ENCODE peak calls at places on chromosomes 2 and 18, in four cellular contexts. N, L, U and C are unnamed samples.

GRCh38 chr2:128395640-128396499 is 77.2 kb upstream of the HS6ST1 start:
- DNase-seq in U (no peak), N (peak; percentile 55), L (no peak), C (no peak)

GRCh38 chr2:101357386-101357785 is 29.9 kb downstream of the CREG2 start:
- DNase-seq in L (no peak), U (no peak), N (no peak), C (no peak)

GRCh38 chr18:3230401-3231334 is 10.9 kb upstream of the MYOM1 start:
- DNase-seq in U (no peak), N (peak; percentile 63), L (no peak), C (no peak)

GRCh38 chr2:214244847-214245246 is 166.0 kb upstream of the VWC2L start:
- DNase-seq in L (no peak), N (peak; percentile 9), U (no peak), C (no peak)

GRCh38 chr2:182616471-182617393 is 99.3 kb upstream of the DNAJC10 start:
- DNase-seq in N (peak; percentile 60), L (no peak), U (no peak), C (no peak)

GRCh38 chr2:204842731-204843490 is 297.6 kb downstream of the PARD3B start:
- DNase-seq in U (no peak), N (peak; percentile 97), L (no peak), C (no peak)

GRCh38 chr2:120539937-120540718 is 194.2 kb downstream of the INHBB start:
- DNase-seq in U (no peak), L (no peak), N (peak; percentile 98), C (no peak)

GRCh38 chr2:202193881-202194353 is 44.5 kb downstream of the SUMO1 start:
- DNase-seq in U (no peak), L (no peak), N (peak; percentile 52), C (no peak)

GRCh38 chr2:198961555-198961954 is 496.2 kb downstream of the SATB2 start:
- DNase-seq in N (no peak), U (no peak), L (no peak), C (no peak)

GRCh38 chr2:46367286-46367685 is 70.1 kb downstream of the EPAS1 start:
- DNase-seq in U (no peak), L (no peak), N (no peak), C (no peak)